ENCODE peak calls at places on chromosomes 2 and 18, in nine cellular contexts. P is adipocyte; U is CD8-positive, alpha-beta memory T cell; K is heart right ventricle; Y is thyroid gland; V is GM23248; X is body of pancreas; O is aorta; N is CD4-positive, CD25-positive, alpha-beta regulatory T cell. A is an unnamed sample. For H3K36me3 and H3K9me3, the result is how much of the 10 kb centered on the place peaks cover.

GRCh38 chr2:949894-950626 is 589 bp upstream of the SNTG2 start:
- DNase-seq in P (peak), U (no peak), K (no peak), Y (peak), V (peak), X (no peak), O (no peak), N (no peak), A (no peak)

GRCh38 chr2:85353876-85354285 is 447 bp downstream of the RETSAT start:
- DNase-seq in P (peak), U (no peak), K (peak), Y (peak), V (peak), X (peak), O (no peak), N (peak), A (peak)

GRCh38 chr18:23133860-23134779 is 1.2 kb upstream of the CABLES1 start:
- DNase-seq in P (no peak), U (no peak), K (no peak), Y (peak), V (no peak), X (peak), O (no peak), N (no peak), A (no peak)

GRCh38 chr18:62948788-62949187 is 233.4 kb downstream of the PHLPP1 start:
- DNase-seq in P (no peak), U (no peak), K (no peak), Y (no peak), V (no peak), X (no peak), O (no peak), N (no peak), A (no peak)

GRCh38 chr2:68190991-68191731 is 33.5 kb downstream of the PNO1 start:
- DNase-seq in P (peak), U (no peak), K (no peak), Y (no peak), V (peak), X (no peak), O (no peak), N (no peak), A (peak)

GRCh38 chr2:132797551-132797950 is 127.5 kb upstream of the LYPD1 start:
- DNase-seq in P (peak), U (no peak), K (no peak), Y (no peak), V (peak), X (no peak), O (no peak), N (no peak), A (no peak)

GRCh38 chr18:9792565-9793226 is 84.6 kb downstream of the RAB31 start:
- DNase-seq in P (no peak), U (no peak), K (no peak), Y (no peak), V (no peak), X (no peak), O (no peak), N (no peak), A (no peak)

GRCh38 chr18:35155403-35156117 is 85.3 kb upstream of the ZNF397 start:
- DNase-seq in P (no peak), U (no peak), K (no peak), Y (no peak), V (peak), X (peak), O (no peak), N (no peak), A (no peak)

GRCh38 chr2:207133862-207134519 is 31.8 kb downstream of the KLF7 start:
- DNase-seq in P (peak), U (no peak), K (peak), Y (peak), V (peak), X (no peak), O (peak), N (no peak), A (peak)

GRCh38 chr18:32851936-32852335 is 79.1 kb upstream of the KLHL14 start:
- DNase-seq in P (no peak), U (no peak), K (no peak), Y (no peak), V (no peak), X (no peak), O (no peak), N (no peak), A (no peak)

GRCh38 chr18:10020176-10020575 is 106.4 kb downstream of the VAPA start:
- DNase-seq in P (no peak), U (no peak), K (no peak), Y (no peak), V (peak), X (no peak), O (no peak), N (no peak), A (no peak)

GRCh38 chr2:64888591-64889309 is 100.4 kb upstream of the SLC1A4 start:
- DNase-seq in P (peak), U (no peak), K (no peak), Y (no peak), V (peak), X (no peak), O (no peak), N (no peak), A (peak)

GRCh38 chr2:53275743-53276142 is 491.9 kb upstream of the CHAC2 start:
- DNase-seq in P (no peak), U (no peak), K (no peak), Y (no peak), V (no peak), X (no peak), O (no peak), N (no peak), A (no peak)

GRCh38 chr2:142914507-142915313 is 37.2 kb downstream of the KYNU start:
- DNase-seq in P (no peak), U (no peak), K (no peak), Y (no peak), V (no peak), X (no peak), O (no peak), N (no peak), A (no peak)

GRCh38 chr2:73106791-73107190 is 6.0 kb downstream of the RAB11FIP5 start:
- DNase-seq in P (no peak), U (no peak), K (no peak), Y (no peak), V (no peak), X (no peak), O (no peak), N (no peak), A (no peak)

GRCh38 chr2:202052235-202052634 is 18.6 kb downstream of the FZD7 start:
- DNase-seq in P (no peak), U (no peak), K (no peak), Y (no peak), V (no peak), X (no peak), O (no peak), N (no peak), A (no peak)

DNA sequence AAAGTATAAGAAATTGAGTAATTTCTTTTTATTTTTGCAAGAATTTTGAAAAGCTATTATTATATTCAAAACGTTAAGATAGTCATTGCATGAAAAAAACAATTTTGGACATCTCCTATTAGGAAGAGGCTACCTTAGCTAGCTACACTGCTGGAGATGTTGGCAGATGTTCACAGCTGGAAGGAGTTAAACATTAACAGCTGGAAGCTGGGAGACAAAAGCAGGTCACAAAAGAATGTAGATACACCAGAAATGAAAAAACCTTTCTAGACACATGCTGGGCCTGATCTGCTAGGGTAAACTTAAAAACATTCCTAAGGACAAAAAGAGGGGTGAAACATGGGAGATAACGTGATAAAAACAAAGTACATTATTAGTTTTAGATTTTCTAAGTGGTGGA is 84.4 kb downstream of the SESTD1 start:
- DNase-seq in P (no peak), U (no peak), K (no peak), Y (no peak), V (no peak), X (no peak), O (no peak), N (no peak), A (no peak)
- H3K4me3 ChIP-seq in P (no peak), U (no peak), K (no peak), Y (no peak), V (no peak), X (no peak), O (no peak), N (no peak), A (no peak)

GRCh38 chr18:45861926-45862325 is 36.5 kb downstream of the SIGLEC15 start:
- DNase-seq in P (no peak), U (no peak), K (no peak), Y (no peak), V (no peak), X (no peak), O (no peak), N (no peak), A (no peak)
- H3K36me3 ChIP-seq in P (half or more), U (half or more), K (half or more), Y (half or more), V (half or more), X (under half), O (under half), N (half or more), A (half or more)

DNA sequence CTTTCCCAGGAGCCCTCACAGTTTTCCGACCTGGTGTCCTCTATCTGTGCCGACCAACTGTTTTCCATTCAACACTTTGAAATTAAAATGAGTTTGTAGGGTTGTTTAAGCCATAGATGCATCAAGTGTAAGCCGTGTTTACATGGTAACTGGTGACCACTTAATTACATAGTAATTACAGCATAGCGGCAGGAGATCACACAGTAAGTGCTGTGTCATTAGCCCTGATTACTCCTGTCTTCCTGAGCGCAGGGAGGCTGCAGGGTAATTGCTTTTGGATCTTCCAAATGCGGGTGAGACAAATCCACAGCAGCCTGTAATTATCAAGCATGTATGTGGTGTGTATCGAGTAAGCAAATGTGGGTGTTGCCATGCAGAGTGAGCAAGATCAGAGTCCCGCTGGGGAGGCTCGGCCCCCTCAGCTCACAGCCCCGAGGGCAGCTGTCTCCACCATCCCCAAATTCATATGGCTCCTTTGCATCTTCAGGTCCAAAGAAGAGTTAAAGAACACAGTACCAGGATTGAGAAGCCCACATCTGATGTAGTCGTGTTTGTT is 71.5 kb upstream of the HDAC4 start:
- DNase-seq in P (no peak), U (no peak), K (no peak), Y (no peak), V (no peak), X (no peak), O (no peak), N (no peak), A (no peak)
- H3K9me3 ChIP-seq in P (under half), U (under half), K (under half), Y (under half), V (under half), X (under half), O (under half), N (under half), A (under half)

GRCh38 chr18:49920731-49921130 is 107.4 kb upstream of the ACAA2 start:
- DNase-seq in P (peak), U (no peak), K (no peak), Y (peak), V (no peak), X (no peak), O (no peak), N (no peak), A (no peak)

GRCh38 chr18:49917742-49918141 is 104.4 kb upstream of the ACAA2 start:
- DNase-seq in P (no peak), U (no peak), K (no peak), Y (no peak), V (no peak), X (no peak), O (no peak), N (no peak), A (no peak)

GRCh38 chr18:49924293-49924983 is 111.1 kb upstream of the ACAA2 start:
- DNase-seq in P (no peak), U (no peak), K (no peak), Y (no peak), V (no peak), X (no peak), O (no peak), N (no peak), A (no peak)

GRCh38 chr18:49922228-49922627 is 108.9 kb upstream of the ACAA2 start:
- DNase-seq in P (no peak), U (no peak), K (no peak), Y (no peak), V (no peak), X (no peak), O (no peak), N (no peak), A (no peak)

DNA sequence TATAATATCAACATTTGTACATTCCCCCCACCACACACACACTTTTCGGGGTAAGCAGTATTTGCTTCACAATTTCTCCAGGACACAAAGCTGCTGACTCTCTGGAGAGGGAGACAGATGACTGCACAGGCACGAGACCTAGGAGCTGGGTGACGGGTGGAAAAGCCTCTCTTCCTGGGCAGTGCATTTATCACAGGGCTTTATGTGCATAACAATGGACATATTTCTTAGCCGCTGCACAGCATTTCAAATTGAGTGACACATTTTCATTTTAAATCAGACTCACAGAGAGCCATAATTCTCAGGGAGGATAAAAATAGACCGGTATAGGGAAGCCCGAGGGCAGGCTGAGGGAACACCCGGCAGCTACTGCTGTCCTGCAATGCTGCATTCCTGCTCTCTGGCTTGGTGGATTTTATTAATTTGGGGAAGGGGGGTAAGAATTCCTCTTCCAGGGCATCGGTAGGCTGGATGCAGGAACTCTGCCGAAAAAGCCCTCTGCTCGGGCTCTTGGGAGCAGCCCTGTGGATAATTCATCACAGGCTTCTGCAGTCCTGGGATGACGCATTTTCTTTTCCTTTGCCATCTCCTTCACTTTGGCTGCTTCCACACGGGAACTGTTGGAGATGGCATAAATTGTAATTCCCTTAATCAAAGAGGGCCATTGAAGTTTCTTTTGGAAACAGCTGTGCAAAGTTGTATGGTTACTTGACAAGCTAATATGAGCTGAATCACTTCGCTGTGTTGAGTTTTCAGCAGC is 108.1 kb upstream of the ACAA2 start:
- DNase-seq in P (peak), U (no peak), K (no peak), Y (no peak), V (peak), X (no peak), O (no peak), N (no peak), A (no peak)
- H3K4me3 ChIP-seq in P (no peak), U (no peak), K (no peak), Y (no peak), V (no peak), X (no peak), O (no peak), N (no peak), A (no peak)

GRCh38 chr2:47028846-47029560 is 113.4 kb upstream of the MCFD2 start:
- DNase-seq in P (no peak), U (no peak), K (no peak), Y (no peak), V (no peak), X (no peak), O (no peak), N (no peak), A (no peak)

GRCh38 chr2:47026738-47027531 is 111.3 kb upstream of the MCFD2 start:
- DNase-seq in P (no peak), U (no peak), K (peak), Y (no peak), V (no peak), X (no peak), O (no peak), N (no peak), A (no peak)

GRCh38 chr2:47029737-47030524 is 114.3 kb upstream of the MCFD2 start:
- DNase-seq in P (peak), U (no peak), K (no peak), Y (no peak), V (peak), X (no peak), O (no peak), N (no peak), A (peak)

GRCh38 chr2:47025969-47026610 is 110.5 kb upstream of the MCFD2 start:
- DNase-seq in P (no peak), U (no peak), K (no peak), Y (no peak), V (no peak), X (no peak), O (no peak), N (no peak), A (no peak)

DNA sequence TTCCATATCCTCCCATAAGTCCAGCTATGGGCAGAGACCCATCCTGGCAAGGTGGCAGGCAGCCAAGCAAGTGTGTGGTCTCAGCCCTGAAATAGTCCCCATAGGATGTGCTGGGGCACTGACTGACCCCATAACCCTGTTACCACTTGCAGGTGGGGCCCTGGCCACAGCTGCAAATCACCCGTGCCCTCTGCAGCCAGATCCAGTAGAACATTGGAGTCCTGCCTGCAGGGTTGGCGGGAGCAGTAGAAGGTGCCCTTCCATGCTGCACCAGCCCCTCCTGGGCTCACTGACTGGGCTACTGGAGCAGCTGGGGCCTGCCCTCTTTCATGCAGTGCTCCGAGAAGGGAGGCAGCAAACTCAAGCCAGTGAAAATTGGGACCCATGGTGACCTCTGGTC is 112.6 kb upstream of the MCFD2 start:
- DNase-seq in P (no peak), U (no peak), K (peak), Y (no peak), V (no peak), X (no peak), O (no peak), N (no peak), A (no peak)
- H3K36me3 ChIP-seq in P (half or more), U (under half), K (half or more), Y (half or more), V (half or more), X (under half), O (under half), N (half or more), A (half or more)

A was measured in MG63.